ENCODE peak calls at places on chromosomes 6 and 20, in five cellular contexts. B, C, J, O and L are unnamed samples.

GRCh38 chr20:856361-856775 is 22.9 kb downstream of the FAM110A start:
- DNase-seq in C (peak), B (no peak), J (peak), O (peak), L (no peak)

GRCh38 chr6:166931426-166931970 is 24.9 kb downstream of the RNASET2 start:
- DNase-seq in O (no peak), J (no peak), C (no peak), B (no peak), L (no peak)

GRCh38 chr6:53112871-53113270 is 35.8 kb downstream of the GCM1 start:
- DNase-seq in O (no peak), J (no peak), B (no peak), C (no peak), L (no peak)

GRCh38 chr6:41637179-41638001 is 878 bp upstream of the MDFI start:
- DNase-seq in C (no peak), J (peak), O (no peak), B (no peak), L (no peak)

GRCh38 chr20:22515264-22515663 is 69.1 kb downstream of the FOXA2 start:
- DNase-seq in O (no peak), C (no peak), J (no peak), B (no peak), L (no peak)

GRCh38 chr20:1242530-1242929 is 16.7 kb downstream of the RAD21L1 start:
- DNase-seq in C (no peak), B (no peak), J (no peak), O (no peak), L (no peak)

GRCh38 chr20:36285746-36286447 is 20.2 kb upstream of the DLGAP4 start:
- DNase-seq in C (no peak), J (no peak), B (no peak), O (no peak), L (no peak)

GRCh38 chr6:50952092-50952932 is 133.6 kb downstream of the TFAP2B start:
- DNase-seq in O (no peak), J (no peak), B (no peak), C (no peak), L (no peak)

GRCh38 chr6:26457407-26457795 is 354 bp upstream of the BTN2A1 start:
- DNase-seq in O (no peak), J (no peak), B (peak), C (no peak), L (peak)